ENCODE peak calls at places on chromosomes 13 and 19, in ten cellular contexts. G, K, J, S, T, B, A, E, V and N are unnamed samples.
A peak's percentile ranks its signal among the peaks of the same experiment; 100 is the strongest.

GRCh38 chr13:30371649-30372265 is 50.5 kb upstream of the UBE2L5 start:
- DNase-seq in G (peak; percentile 51), K (no peak), J (peak; percentile 69), S (peak; percentile 42), T (no peak), B (no peak), A (no peak), E (no peak), V (peak; percentile 96), N (peak; percentile 86)

GRCh38 chr19:11160119-11160768 is 4.7 kb upstream of the SPC24 start:
- DNase-seq in G (no peak), K (no peak), J (no peak), S (no peak), T (no peak), B (no peak), A (no peak), E (no peak), V (no peak), N (no peak)

GRCh38 chr19:10551698-10552301 is 8.1 kb downstream of the ATG4D start:
- DNase-seq in G (peak; percentile 41), K (no peak), J (peak; percentile 73), S (no peak), T (no peak), B (no peak), A (no peak), E (no peak), V (peak; percentile 66), N (peak; percentile 35)

GRCh38 chr13:50843256-50844043 is at the start of gene DLEU7:
- DNase-seq in G (no peak), K (no peak), J (no peak), S (no peak), T (no peak), B (no peak), A (peak; percentile 23), E (no peak), V (peak; percentile 54), N (no peak)

GRCh38 chr19:7337380-7338194 is 11.2 kb upstream of the ARHGEF18 start:
- DNase-seq in G (no peak), K (peak; percentile 32), J (no peak), S (no peak), T (no peak), B (peak; percentile 64), A (no peak), E (no peak), V (peak; percentile 75), N (no peak)

GRCh38 chr13:108961542-108962125 is 332.2 kb downstream of the MYO16 start:
- DNase-seq in G (peak; percentile 69), K (no peak), J (peak; percentile 67), S (no peak), T (no peak), B (no peak), A (peak; percentile 70), E (no peak), V (no peak), N (no peak)

GRCh38 chr19:12838182-12838890 is at the start of gene MAST1:
- DNase-seq in G (no peak), K (no peak), J (peak; percentile 80), S (no peak), T (no peak), B (no peak), A (peak; percentile 86), E (no peak), V (peak; percentile 75), N (peak; percentile 85)

GRCh38 chr19:40217027-40217810 is 965 bp downstream of the TTC9B start:
- DNase-seq in G (no peak), K (no peak), J (peak; percentile 68), S (no peak), T (no peak), B (no peak), A (peak; percentile 15), E (no peak), V (no peak), N (no peak)

GRCh38 chr13:46668302-46668720 is 115.3 kb downstream of the LRCH1 start:
- DNase-seq in G (peak; percentile 91), K (peak; percentile 53), J (peak; percentile 62), S (no peak), T (peak; percentile 66), B (peak; percentile 69), A (no peak), E (peak; percentile 35), V (no peak), N (no peak)

GRCh38 chr19:55465460-55466245 is 1.1 kb upstream of the C19orf85 start:
- DNase-seq in G (no peak), K (no peak), J (no peak), S (no peak), T (no peak), B (no peak), A (no peak), E (no peak), V (no peak), N (peak; percentile 45)

GRCh38 chr19:11088508-11089253 is 582 bp upstream of the LDLR start:
- DNase-seq in G (peak; percentile 45), K (peak; percentile 62), J (no peak), S (no peak), T (no peak), B (peak; percentile 77), A (peak; percentile 14), E (no peak), V (no peak), N (no peak)

GRCh38 chr19:345320-345879 is 804 bp upstream of the MIER2 start:
- DNase-seq in G (peak; percentile 33), K (no peak), J (no peak), S (no peak), T (peak; percentile 24), B (peak; percentile 64), A (no peak), E (no peak), V (no peak), N (no peak)
- H3K4me3 ChIP-seq in G (no peak overlapping the region), K (peak overlapping the region; percentile 21), J (no peak overlapping the region), S (no peak overlapping the region), T (peak overlapping the region; percentile 48), B (peak overlapping the region; percentile 98), A (peak overlapping the region; percentile 99), E (peak overlapping the region; percentile 84), V (peak overlapping the region; percentile 80), N (no peak overlapping the region)

GRCh38 chr13:77893066-77893465 is 25.6 kb downstream of the EDNRB start:
- DNase-seq in G (no peak), K (no peak), J (no peak), S (no peak), T (no peak), B (no peak), A (no peak), E (no peak), V (no peak), N (no peak)
- TF ChIP-seq CTCF in G (no peak), K (no peak), J (no peak), S (no peak), T (no peak), B (no peak), A (no peak), E (no peak), V (no peak), N (no peak)

DNA sequence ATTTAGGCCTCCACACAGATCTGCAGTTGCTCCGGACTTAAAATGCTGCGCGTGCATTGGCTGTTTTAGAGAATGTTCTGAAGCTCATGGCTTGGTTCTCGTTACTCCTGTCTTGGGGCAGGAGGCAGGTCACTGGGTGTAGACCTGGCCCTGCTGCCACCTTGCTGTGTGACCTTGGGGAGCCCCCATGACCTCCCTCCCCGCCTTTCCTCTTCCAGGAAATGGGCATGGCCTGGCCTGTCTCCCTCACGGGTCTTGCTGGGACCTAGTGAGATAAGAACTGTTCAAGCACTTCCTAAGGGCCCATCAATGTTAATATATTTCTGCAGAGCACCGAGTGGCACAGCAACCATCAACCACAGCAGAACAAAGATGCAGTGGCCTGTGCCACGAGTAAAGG is 49.4 kb downstream of the KLF2 start:
- DNase-seq in G (no peak), K (no peak), J (no peak), S (no peak), T (no peak), B (peak; percentile 51), A (no peak), E (no peak), V (no peak), N (no peak)
- H3K4me3 ChIP-seq in G (no peak overlapping the region), K (no peak overlapping the region), J (no peak overlapping the region), S (no peak overlapping the region), T (no peak overlapping the region), B (no peak overlapping the region), A (no peak overlapping the region), E (no peak overlapping the region), V (no peak overlapping the region), N (no peak overlapping the region)

GRCh38 chr19:42857544-42857867 is 22.0 kb downstream of the PSG1 start:
- DNase-seq in G (no peak), K (no peak), J (no peak), S (no peak), T (no peak), B (no peak), A (no peak), E (no peak), V (no peak), N (no peak)
- TF ChIP-seq CTCF in G (no peak), K (no peak), J (peak; percentile 9), S (no peak), T (no peak), B (no peak), A (no peak), E (no peak), V (no peak), N (no peak)

DNA sequence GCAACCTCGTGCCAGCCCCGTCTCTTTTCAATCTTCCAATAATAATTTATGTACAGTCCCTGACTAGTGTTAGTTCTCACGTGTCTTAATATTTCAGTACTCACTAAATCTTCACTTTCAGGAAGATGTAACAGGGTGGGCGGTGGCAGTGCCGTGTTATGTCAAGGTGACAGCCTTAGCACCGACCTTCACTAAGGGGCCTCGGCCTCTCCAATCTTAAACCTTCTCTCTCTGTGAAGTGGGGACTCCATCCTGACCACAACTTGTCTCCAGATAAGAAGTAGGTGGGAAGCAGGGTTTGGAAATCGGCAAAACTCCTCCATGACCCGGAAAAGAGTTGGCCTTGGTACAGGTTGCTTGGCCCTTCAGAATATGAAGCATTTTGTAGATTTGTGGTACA is 1.8 kb downstream of the RPS19 start:
- DNase-seq in G (no peak), K (no peak), J (no peak), S (no peak), T (no peak), B (no peak), A (no peak), E (no peak), V (no peak), N (no peak)
- H3K4me3 ChIP-seq in G (peak overlapping the region; percentile 98), K (no peak overlapping the region), J (peak overlapping the region; percentile 99), S (peak overlapping the region; percentile 99), T (peak overlapping the region; percentile 91), B (no peak overlapping the region), A (no peak overlapping the region), E (peak overlapping the region; percentile 95), V (peak overlapping the region; percentile 78), N (peak overlapping the region; percentile 91)

DNA sequence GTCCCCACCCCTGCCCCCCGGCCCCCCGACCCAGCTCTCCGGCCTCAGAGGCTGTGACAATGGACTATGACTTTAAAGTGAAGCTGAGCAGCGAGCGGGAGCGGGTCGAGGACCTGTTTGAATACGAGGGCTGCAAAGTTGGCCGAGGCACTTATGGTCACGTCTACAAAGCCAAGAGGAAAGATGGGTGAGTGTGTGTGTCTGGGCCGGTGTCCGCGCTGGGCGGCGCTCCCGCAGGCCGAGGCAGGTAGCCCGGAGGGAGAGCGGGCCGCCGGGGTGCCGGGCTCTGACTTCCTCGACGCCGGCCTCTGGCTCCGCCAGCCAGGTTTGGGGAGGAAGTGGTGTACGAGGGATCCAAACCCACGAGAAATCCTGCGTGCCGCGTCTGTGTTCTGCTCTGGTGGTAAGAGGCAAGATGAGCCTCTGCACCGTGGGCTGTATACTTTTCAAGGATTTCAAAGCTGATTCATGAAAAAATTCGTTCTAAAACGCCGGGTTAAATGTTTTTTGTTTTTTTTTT is 714 bp downstream of the CDK8 start:
- DNase-seq in G (peak; percentile 40), K (peak; percentile 17), J (peak; percentile 49), S (no peak), T (peak; percentile 80), B (peak; percentile 76), A (peak; percentile 69), E (peak; percentile 46), V (peak; percentile 70), N (peak; percentile 57)
- TF ChIP-seq CTCF in G (no peak), K (no peak), J (no peak), S (peak; percentile 10), T (no peak), B (no peak), A (no peak), E (no peak), V (no peak), N (no peak)